ENCODE peak calls at places on chromosomes 3 and 15, in five cellular contexts. F is AG10803, O is colonic mucosa, V is H9, X is endothelial cell. B is an unnamed sample.
A peak's percentile ranks its signal among the peaks of the same experiment; 100 is the strongest.

GRCh38 chr3:71547254-71548198 is 36.0 kb downstream of the FOXP1 start:
- DNase-seq in O (no peak), X (no peak), V (no peak), F (peak; percentile 40), B (no peak)

GRCh38 chr3:193857996-193858395 is 265.0 kb downstream of the OPA1 start:
- DNase-seq in O (no peak), F (peak; percentile 99), V (no peak), X (no peak), B (no peak)

GRCh38 chr3:32276279-32276841 is 37.9 kb downstream of the CMTM8 start:
- DNase-seq in F (no peak), O (no peak), X (no peak), V (no peak), B (no peak)

GRCh38 chr15:72890043-72890442 is 106.5 kb upstream of the ADPGK start:
- DNase-seq in F (no peak), X (no peak), V (no peak), O (no peak), B (no peak)

GRCh38 chr15:92714071-92714456 is 58.5 kb upstream of the FAM174B start:
- DNase-seq in O (no peak), F (peak; percentile 59), V (peak; percentile 57), X (peak; percentile 20), B (no peak)

GRCh38 chr3:13501958-13502790 is 22.1 kb downstream of the HDAC11 start:
- DNase-seq in F (no peak), O (no peak), V (no peak), X (no peak), B (no peak)

GRCh38 chr15:71120428-71120944 is 5.2 kb downstream of the THSD4 start:
- DNase-seq in X (no peak), F (no peak), O (no peak), V (no peak), B (no peak)

GRCh38 chr15:44535092-44535491 is 1.9 kb upstream of the EIF3J start:
- DNase-seq in F (no peak), V (no peak), O (no peak), X (no peak), B (no peak)

GRCh38 chr3:73419179-73419803 is 205.4 kb downstream of the PDZRN3 start:
- DNase-seq in V (no peak), F (peak; percentile 79), O (no peak), X (no peak), B (no peak)
- TF ChIP-seq CTCF in V (peak; percentile 62), F (peak; percentile 54), O (no peak), X (peak; percentile 44), B (no peak)

DNA sequence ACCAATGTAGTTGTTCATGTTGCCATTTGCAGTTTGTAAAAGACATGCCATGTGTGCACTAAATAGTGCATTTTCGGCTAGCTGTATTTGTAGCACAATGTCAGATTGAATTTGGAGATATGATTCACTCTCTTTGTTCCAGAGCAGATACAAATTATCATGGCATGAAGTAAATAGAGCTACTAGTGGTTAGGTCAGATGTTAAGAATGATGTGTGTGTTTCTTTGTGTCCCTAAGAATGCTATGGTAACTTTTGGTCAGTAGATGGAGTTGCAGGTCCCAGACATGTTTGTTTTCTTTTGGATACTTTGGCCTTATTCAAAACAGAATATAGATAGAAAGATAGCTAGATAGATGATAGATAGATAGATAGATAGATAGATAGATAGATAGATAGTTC is 595.8 kb downstream of the NLGN1 start:
- DNase-seq in X (no peak), O (no peak), V (no peak), F (peak; percentile 82), B (no peak)
- TF ChIP-seq CTCF in X (peak; percentile 41), O (no peak), V (peak; percentile 60), F (peak; percentile 73), B (peak; percentile 6)

DNA sequence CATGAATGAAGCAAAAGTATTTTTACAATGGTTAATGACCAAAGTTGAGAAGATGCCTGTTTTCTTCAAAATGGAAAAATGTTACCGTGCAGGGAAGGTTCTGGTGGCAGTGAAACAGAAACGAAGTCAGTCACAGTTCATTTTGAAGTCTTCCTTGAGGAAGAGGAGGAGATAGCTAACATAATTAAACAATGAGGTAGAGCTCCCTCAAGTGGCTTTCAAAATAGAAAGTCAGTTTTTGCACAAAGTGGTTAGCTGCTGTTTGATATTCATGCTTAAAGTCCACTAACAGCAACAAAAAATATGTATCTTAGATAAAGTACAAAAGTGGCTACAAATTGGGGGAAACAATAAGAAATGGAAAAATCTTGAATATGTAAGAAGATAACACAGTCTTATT is 87.3 kb downstream of the TFG start:
- DNase-seq in O (no peak), V (no peak), X (no peak), F (peak; percentile 43), B (peak; percentile 6)
- TF ChIP-seq CTCF in O (no peak), V (peak; percentile 56), X (no peak), F (peak; percentile 52), B (peak; percentile 19)

GRCh38 chr3:183884437-183885296 is at the start of gene PARL:
- DNase-seq in X (peak; percentile 96), O (peak; percentile 98), V (peak; percentile 96), F (peak; percentile 87), B (peak; percentile 94)
- TF ChIP-seq CTCF in X (peak; percentile 83), O (peak; percentile 94), V (peak; percentile 97), F (peak; percentile 90), B (peak; percentile 97)

GRCh38 chr15:85649372-85649771 is 145.4 kb downstream of the KLHL25 start:
- DNase-seq in F (peak; percentile 73), O (no peak), X (no peak), V (no peak), B (peak; percentile 35)
- TF ChIP-seq CTCF in F (no peak), O (no peak), X (no peak), V (no peak), B (no peak)

GRCh38 chr3:129627350-129628168 is 21.1 kb upstream of the PLXND1 start:
- DNase-seq in X (peak; percentile 74), F (peak; percentile 84), V (peak; percentile 86), O (peak; percentile 76), B (peak; percentile 85)
- TF ChIP-seq CTCF in X (peak; percentile 64), F (peak; percentile 76), V (peak; percentile 91), O (peak; percentile 64), B (peak; percentile 90)

GRCh38 chr15:94240486-94240885 is 9.1 kb downstream of the MCTP2 start:
- DNase-seq in V (no peak), F (no peak), O (no peak), X (no peak), B (no peak)
- TF ChIP-seq CTCF in V (no peak), F (no peak), O (no peak), X (no peak), B (no peak)

GRCh38 chr3:33440328-33440577 is at the start of gene UBP1:
- DNase-seq in F (no peak), O (no peak), X (peak; percentile 93), V (no peak), B (no peak)

GRCh38 chr3:33440578-33441321 is 545 bp upstream of the UBP1 start:
- DNase-seq in O (peak; percentile 99), X (peak; percentile 84), F (peak; percentile 100), V (peak; percentile 100), B (peak; percentile 96)

GRCh38 chr3:33438871-33439270 is 1.3 kb downstream of the UBP1 start:
- DNase-seq in X (no peak), V (no peak), F (peak; percentile 20), O (no peak), B (no peak)

GRCh38 chr3:33438284-33438668 is 1.9 kb downstream of the UBP1 start:
- DNase-seq in F (peak; percentile 73), X (no peak), V (no peak), O (no peak), B (no peak)

DNA sequence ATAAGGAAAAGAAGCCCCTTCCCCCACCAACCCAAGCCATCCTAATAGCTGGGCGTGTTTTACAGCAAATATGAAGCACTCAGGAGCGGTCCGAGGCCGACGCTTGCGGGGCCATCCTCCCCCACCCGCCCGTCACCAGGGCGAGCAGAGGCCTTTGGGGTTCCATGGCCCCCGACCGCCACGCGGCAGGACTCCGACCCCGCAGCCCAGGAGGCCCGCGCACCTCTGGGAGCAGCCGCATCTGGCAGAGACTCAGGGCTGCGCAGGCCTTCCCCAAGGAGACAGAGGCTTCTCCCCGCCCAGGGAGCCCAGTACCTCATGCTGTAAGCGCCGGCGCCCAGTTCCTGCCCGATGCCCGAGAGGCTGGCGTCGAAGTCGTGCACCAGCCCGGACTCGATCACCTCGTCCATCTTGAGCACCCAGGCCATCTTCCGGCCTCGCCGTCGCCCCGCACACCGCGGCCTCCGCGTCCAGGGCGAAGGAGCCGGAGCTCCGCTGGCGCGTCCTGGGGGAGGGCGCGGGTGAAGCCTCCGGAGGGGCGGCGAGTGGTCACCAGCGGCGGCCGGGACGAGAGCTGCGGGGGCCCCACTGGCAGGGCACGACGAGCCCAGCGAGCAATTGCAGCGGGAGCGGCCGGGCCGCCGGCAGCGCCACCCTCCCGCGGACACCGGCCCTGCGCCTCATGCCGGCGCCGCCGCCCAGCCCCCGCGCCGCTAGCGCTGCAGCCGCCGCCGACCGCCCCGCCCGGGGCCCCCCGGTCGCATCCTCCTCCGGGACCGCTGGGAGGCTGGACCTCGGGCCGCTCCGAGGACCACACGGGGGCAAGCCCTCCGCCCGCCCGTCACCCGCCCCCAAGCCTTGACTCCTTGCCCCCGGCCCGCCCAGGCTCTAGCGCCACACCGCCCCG is 531 bp downstream of the UBP1 start:
- DNase-seq in V (peak; percentile 40), O (peak; percentile 55), F (peak; percentile 42), X (peak; percentile 55), B (peak; percentile 70)
- TF ChIP-seq CTCF in V (peak; percentile 39), O (no peak), F (no peak), X (no peak), B (peak; percentile 57)

B was measured in GM10248.